ENCODE peak calls at places on chromosomes 16 and 17, in four cellular contexts. P is A549, Z is endodermal cell, T is tibial artery. O is an unnamed sample.

GRCh38 chr17:7323731-7324437 is 5.3 kb downstream of the NEURL4 start:
- DNase-seq in P (peak; percentile 53), Z (peak; percentile 97), T (no peak), O (peak; percentile 24)

GRCh38 chr16:89593841-89594240 is 18.3 kb downstream of the CPNE7 start:
- DNase-seq in P (no peak), Z (no peak), T (no peak), O (no peak)

GRCh38 chr17:47866941-47867340 is 16.0 kb upstream of the SP6 start:
- DNase-seq in P (no peak), Z (no peak), T (no peak), O (no peak)

GRCh38 chr17:40311575-40311974 is 2.6 kb downstream of the RARA start:
- DNase-seq in P (no peak), Z (no peak), T (peak; percentile 89), O (peak; percentile 54)

GRCh38 chr16:11402051-11402744 is 56.9 kb downstream of the RMI2 start:
- DNase-seq in P (no peak), Z (peak; percentile 58), T (no peak), O (no peak)

GRCh38 chr17:42562845-42563509 is 1.0 kb downstream of the COASY start:
- DNase-seq in P (no peak), Z (no peak), T (no peak), O (no peak)

GRCh38 chr16:55324491-55325447 is 766 bp downstream of the IRX6 start:
- DNase-seq in P (peak; percentile 18), Z (peak; percentile 77), T (peak; percentile 65), O (peak; percentile 8)

GRCh38 chr16:71552698-71553503 is 24.0 kb downstream of the TAT start:
- DNase-seq in P (peak; percentile 42), Z (peak; percentile 59), T (no peak), O (no peak)

GRCh38 chr17:44919885-44920564 is 4.7 kb upstream of the GFAP start:
- DNase-seq in P (peak; percentile 89), Z (peak; percentile 97), T (peak; percentile 87), O (peak; percentile 92)

GRCh38 chr17:9230346-9230745 is 209.0 kb downstream of the NTN1 start:
- DNase-seq in P (no peak), Z (no peak), T (no peak), O (peak; percentile 85)

GRCh38 chr17:74466785-74467158 is 338 bp downstream of the CD300A start:
- DNase-seq in P (no peak), Z (no peak), T (no peak), O (no peak)

GRCh38 chr16:77675464-77676324 is 46.6 kb upstream of the NUDT7 start:
- DNase-seq in P (peak; percentile 73), Z (peak; percentile 93), T (peak; percentile 71), O (peak; percentile 42)

GRCh38 chr17:1125775-1126120 is 54.0 kb downstream of the ABR start:
- DNase-seq in P (no peak), Z (no peak), T (no peak), O (no peak)

GRCh38 chr16:69838417-69838990 is 76.4 kb downstream of the WWP2 start:
- DNase-seq in P (no peak), Z (no peak), T (no peak), O (no peak)

GRCh38 chr17:38558751-38559024 is 47.1 kb downstream of the SRCIN1 start:
- DNase-seq in P (peak; percentile 54), Z (peak; percentile 85), T (no peak), O (no peak)

GRCh38 chr16:19898166-19898565 is 13.5 kb upstream of the GPRC5B start:
- DNase-seq in P (no peak), Z (no peak), T (no peak), O (no peak)

GRCh38 chr17:33732116-33732515 is 439.0 kb upstream of the ASIC2 start:
- DNase-seq in P (no peak), Z (peak; percentile 55), T (no peak), O (peak; percentile 4)

GRCh38 chr17:8081876-8082275 is 5.6 kb downstream of the ALOX12B start:
- DNase-seq in P (no peak), Z (no peak), T (no peak), O (no peak)

GRCh38 chr17:73302189-73302588 is 9.6 kb downstream of the CDC42EP4 start:
- DNase-seq in P (no peak), Z (no peak), T (no peak), O (no peak)

GRCh38 chr17:82839617-82840292 is at the start of gene ZNF750:
- DNase-seq in P (no peak), Z (peak; percentile 62), T (no peak), O (no peak)

GRCh38 chr17:27551701-27552466 is 79.1 kb upstream of the LGALS9 start:
- DNase-seq in P (peak; percentile 93), Z (peak; percentile 84), T (no peak), O (no peak)

GRCh38 chr16:26701243-26701886 is 365.4 kb upstream of the C16orf82 start:
- DNase-seq in P (no peak), Z (no peak), T (no peak), O (no peak)

GRCh38 chr17:48545022-48545376 is at the start of gene HOXB2:
- DNase-seq in P (no peak), Z (peak; percentile 83), T (no peak), O (peak; percentile 78)

GRCh38 chr16:67068212-67068753 is 39.3 kb downstream of the CBFB start:
- DNase-seq in P (peak; percentile 10), Z (no peak), T (no peak), O (peak; percentile 63)

GRCh38 chr16:14325921-14326401 is 254.8 kb downstream of the MRTFB start:
- DNase-seq in P (no peak), Z (no peak), T (no peak), O (peak; percentile 53)

GRCh38 chr17:69828087-69828486 is 246.9 kb upstream of the KCNJ16 start:
- DNase-seq in P (no peak), Z (no peak), T (no peak), O (peak; percentile 58)

GRCh38 chr17:48715496-48716399 is 6.6 kb downstream of the PRAC1 start:
- DNase-seq in P (no peak), Z (no peak), T (no peak), O (no peak)

GRCh38 chr17:39527220-39527813 is 66.0 kb downstream of the CDK12 start:
- DNase-seq in P (peak; percentile 37), Z (peak; percentile 59), T (no peak), O (no peak)

GRCh38 chr16:29029168-29029994 is 44.5 kb downstream of the LAT start:
- DNase-seq in P (peak; percentile 81), Z (peak; percentile 85), T (no peak), O (peak; percentile 88)

GRCh38 chr16:74264806-74265205 is 31.8 kb upstream of the PSMD7 start:
- DNase-seq in P (no peak), Z (no peak), T (no peak), O (no peak)

GRCh38 chr17:56125830-56126819 is 27.1 kb upstream of the ANKFN1 start:
- DNase-seq in P (peak; percentile 52), Z (peak; percentile 76), T (no peak), O (peak; percentile 75)

GRCh38 chr17:47119746-47120520 is 69.2 kb downstream of the CDC27 start:
- DNase-seq in P (no peak), Z (no peak), T (no peak), O (no peak)

GRCh38 chr17:40483679-40484078 is 17.7 kb downstream of the TNS4 start:
- DNase-seq in P (no peak), Z (peak; percentile 76), T (no peak), O (no peak)

GRCh38 chr16:3035972-3036725 is 595 bp downstream of the BICDL2 start:
- DNase-seq in P (no peak), Z (peak; percentile 71), T (no peak), O (no peak)

GRCh38 chr16:66984902-66985311 is 3.5 kb upstream of the CES4A start:
- DNase-seq in P (no peak), Z (no peak), T (no peak), O (no peak)

GRCh38 chr16:82083710-82084353 is 48.8 kb downstream of the HSD17B2 start:
- DNase-seq in P (no peak), Z (no peak), T (no peak), O (no peak)
- H3K4me3 ChIP-seq in P (no peak overlapping the region), Z (no peak overlapping the region), T (no peak overlapping the region), O (no peak overlapping the region)

DNA sequence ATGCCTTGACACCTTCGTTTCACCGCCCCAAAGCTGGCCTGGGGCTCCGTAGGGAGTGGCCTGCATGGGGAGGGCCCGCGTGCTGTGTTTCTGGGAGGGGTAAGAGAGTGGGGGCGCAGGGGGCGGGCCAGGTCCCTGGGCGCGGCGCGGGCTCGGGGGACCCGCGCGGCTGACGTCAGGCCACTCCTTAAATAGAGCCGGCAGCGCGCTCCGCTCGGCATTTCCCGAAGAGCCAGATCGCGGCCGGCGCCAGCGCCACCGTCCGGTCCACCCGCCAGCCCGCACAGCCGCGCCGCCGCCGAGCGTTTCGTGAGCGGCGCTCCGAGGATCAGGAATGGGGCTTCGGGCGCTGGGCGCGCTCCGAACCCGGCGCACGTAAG is at the start of gene HS3ST2:
- DNase-seq in P (no peak), Z (peak; percentile 91), T (peak; percentile 76), O (peak; percentile 93)
- TF ChIP-seq CTCF in P (no peak), Z (peak; percentile 75), T (no peak), O (peak; percentile 45)

GRCh38 chr16:68528686-68529379 is 10.3 kb upstream of the ZFP90 start:
- DNase-seq in P (peak; percentile 87), Z (peak; percentile 98), T (peak; percentile 89), O (peak; percentile 62)
- H3K4me3 ChIP-seq in P (peak overlapping the region; percentile 14), Z (no peak overlapping the region), T (peak overlapping the region; percentile 33), O (peak overlapping the region; percentile 45)

GRCh38 chr16:57775661-57776469 is 26.4 kb downstream of the KIFC3 start:
- DNase-seq in P (peak; percentile 60), Z (peak; percentile 99), T (no peak), O (peak; percentile 28)
- TF ChIP-seq CTCF in P (no peak), Z (peak; percentile 96), T (no peak), O (no peak)

GRCh38 chr17:79243603-79243990 is 169.0 kb downstream of the ENGASE start:
- DNase-seq in P (no peak), Z (no peak), T (no peak), O (no peak)
- H3K4me3 ChIP-seq in P (no peak overlapping the region), Z (no peak overlapping the region), T (no peak overlapping the region), O (no peak overlapping the region)

GRCh38 chr16:57299719-57300386 is 15.4 kb upstream of the PLLP start:
- DNase-seq in P (peak; percentile 97), Z (peak; percentile 96), T (peak; percentile 95), O (peak; percentile 95)

GRCh38 chr16:57299009-57299718 is 14.7 kb upstream of the PLLP start:
- DNase-seq in P (peak; percentile 86), Z (no peak), T (peak; percentile 80), O (peak; percentile 40)

GRCh38 chr16:57301126-57301817 is 16.8 kb upstream of the PLLP start:
- DNase-seq in P (no peak), Z (peak; percentile 61), T (no peak), O (no peak)

GRCh38 chr16:57297856-57298255 is 13.4 kb upstream of the PLLP start:
- DNase-seq in P (no peak), Z (no peak), T (no peak), O (no peak)

GRCh38 chr16:57300387-57301125 is 16.1 kb upstream of the PLLP start:
- DNase-seq in P (peak; percentile 99), Z (peak; percentile 100), T (peak; percentile 100), O (peak; percentile 97)
- TF ChIP-seq CTCF in P (peak; percentile 95), Z (peak; percentile 98), T (peak; percentile 100), O (peak; percentile 97)

DNA sequence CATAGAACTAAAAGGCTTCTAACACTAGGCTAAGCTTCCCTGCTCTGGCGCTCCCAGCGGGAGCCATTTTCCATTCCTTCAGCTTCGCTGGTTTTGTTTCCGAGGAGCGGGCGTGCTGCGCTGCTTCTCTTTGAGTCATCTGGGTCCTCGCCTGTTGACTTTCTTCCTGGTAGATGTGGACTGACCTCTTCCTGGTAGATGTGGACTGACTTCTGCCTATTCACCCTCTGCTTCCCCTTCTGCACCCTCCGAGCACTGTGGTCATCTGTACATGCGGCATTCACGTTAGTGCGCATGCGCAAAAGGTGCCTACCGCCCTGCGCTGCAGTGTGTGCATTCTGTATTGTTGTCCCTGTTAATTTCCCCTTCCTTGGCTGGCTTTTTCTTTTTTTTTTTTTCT is 40.8 kb upstream of the SEC14L1 start:
- DNase-seq in P (no peak), Z (no peak), T (peak; percentile 85), O (no peak)
- H3K4me3 ChIP-seq in P (no peak overlapping the region), Z (no peak overlapping the region), T (no peak overlapping the region), O (no peak overlapping the region)

O was measured in foreskin fibroblast.